ENCODE peak calls at places on chromosomes 1 and 21, in four cellular contexts. One of them, this sample, is unnamed.

GRCh38 chr1:30697977-30698376 is 25.4 kb downstream of the MATN1 start:
- DNase-seq in HEK293T: no peak
- DNase-seq in activated naive CD8-positive, alpha-beta T cell treated with anti-CD3 and anti-CD28 coated beads, Interleukin-2, amount 50 U/mL, for 24 hours: no peak
- DNase-seq in anterior cingulate cortex: no peak
- DNase-seq in this sample: no peak

GRCh38 chr21:39386194-39386593 is 37.3 kb upstream of the HMGN1 start:
- DNase-seq in HEK293T: no peak
- DNase-seq in activated naive CD8-positive, alpha-beta T cell treated with anti-CD3 and anti-CD28 coated beads, Interleukin-2, amount 50 U/mL, for 24 hours: no peak
- DNase-seq in anterior cingulate cortex: peak
- DNase-seq in this sample: peak

GRCh38 chr1:230251644-230252191 is 174.4 kb downstream of the PGBD5 start:
- DNase-seq in HEK293T: no peak
- DNase-seq in activated naive CD8-positive, alpha-beta T cell treated with anti-CD3 and anti-CD28 coated beads, Interleukin-2, amount 50 U/mL, for 24 hours: no peak
- DNase-seq in anterior cingulate cortex: no peak
- DNase-seq in this sample: no peak

GRCh38 chr1:234582186-234582585 is 27.8 kb downstream of the IRF2BP2 start:
- DNase-seq in HEK293T: no peak
- DNase-seq in activated naive CD8-positive, alpha-beta T cell treated with anti-CD3 and anti-CD28 coated beads, Interleukin-2, amount 50 U/mL, for 24 hours: no peak
- DNase-seq in anterior cingulate cortex: no peak
- DNase-seq in this sample: no peak

GRCh38 chr1:46150085-46150484 is 17.7 kb upstream of the PIK3R3 start:
- DNase-seq in HEK293T: no peak
- DNase-seq in activated naive CD8-positive, alpha-beta T cell treated with anti-CD3 and anti-CD28 coated beads, Interleukin-2, amount 50 U/mL, for 24 hours: no peak
- DNase-seq in anterior cingulate cortex: no peak
- DNase-seq in this sample: no peak

GRCh38 chr1:218705911-218706893 is 361.1 kb downstream of the TGFB2 start:
- DNase-seq in HEK293T: no peak
- DNase-seq in activated naive CD8-positive, alpha-beta T cell treated with anti-CD3 and anti-CD28 coated beads, Interleukin-2, amount 50 U/mL, for 24 hours: no peak
- DNase-seq in anterior cingulate cortex: no peak
- DNase-seq in this sample: no peak

GRCh38 chr1:47437518-47438320 is at the start of gene FOXD2:
- DNase-seq in HEK293T: peak
- DNase-seq in activated naive CD8-positive, alpha-beta T cell treated with anti-CD3 and anti-CD28 coated beads, Interleukin-2, amount 50 U/mL, for 24 hours: peak
- DNase-seq in anterior cingulate cortex: peak
- DNase-seq in this sample: peak

GRCh38 chr21:36945496-36946138 is 20.9 kb downstream of the HLCS start:
- DNase-seq in HEK293T: no peak
- DNase-seq in activated naive CD8-positive, alpha-beta T cell treated with anti-CD3 and anti-CD28 coated beads, Interleukin-2, amount 50 U/mL, for 24 hours: no peak
- DNase-seq in anterior cingulate cortex: no peak
- DNase-seq in this sample: no peak

GRCh38 chr1:80064524-80064923 is 1058.0 kb upstream of the ADGRL4 start:
- DNase-seq in HEK293T: no peak
- DNase-seq in activated naive CD8-positive, alpha-beta T cell treated with anti-CD3 and anti-CD28 coated beads, Interleukin-2, amount 50 U/mL, for 24 hours: no peak
- DNase-seq in anterior cingulate cortex: no peak
- DNase-seq in this sample: no peak

GRCh38 chr1:239909894-239910293 is 181.8 kb upstream of the FMN2 start:
- DNase-seq in HEK293T: no peak
- DNase-seq in activated naive CD8-positive, alpha-beta T cell treated with anti-CD3 and anti-CD28 coated beads, Interleukin-2, amount 50 U/mL, for 24 hours: no peak
- DNase-seq in anterior cingulate cortex: no peak
- DNase-seq in this sample: no peak

GRCh38 chr1:44924835-44925464 is 61.4 kb downstream of the EIF2B3 start:
- DNase-seq in HEK293T: no peak
- DNase-seq in activated naive CD8-positive, alpha-beta T cell treated with anti-CD3 and anti-CD28 coated beads, Interleukin-2, amount 50 U/mL, for 24 hours: no peak
- DNase-seq in anterior cingulate cortex: no peak
- DNase-seq in this sample: no peak

GRCh38 chr1:77407738-77408375 is 126.0 kb downstream of the AK5 start:
- DNase-seq in HEK293T: no peak
- DNase-seq in activated naive CD8-positive, alpha-beta T cell treated with anti-CD3 and anti-CD28 coated beads, Interleukin-2, amount 50 U/mL, for 24 hours: no peak
- DNase-seq in anterior cingulate cortex: no peak
- DNase-seq in this sample: no peak

GRCh38 chr1:29683472-29683871 is 447.1 kb downstream of the PTPRU start:
- DNase-seq in HEK293T: no peak
- DNase-seq in activated naive CD8-positive, alpha-beta T cell treated with anti-CD3 and anti-CD28 coated beads, Interleukin-2, amount 50 U/mL, for 24 hours: no peak
- DNase-seq in anterior cingulate cortex: no peak
- DNase-seq in this sample: no peak

GRCh38 chr1:169891539-169891885 is 2.2 kb downstream of the SCYL3 start:
- DNase-seq in HEK293T: no peak
- DNase-seq in activated naive CD8-positive, alpha-beta T cell treated with anti-CD3 and anti-CD28 coated beads, Interleukin-2, amount 50 U/mL, for 24 hours: no peak
- DNase-seq in anterior cingulate cortex: no peak
- DNase-seq in this sample: no peak

GRCh38 chr1:207888647-207889046 is 22.3 kb downstream of the CD34 start:
- DNase-seq in HEK293T: no peak
- DNase-seq in activated naive CD8-positive, alpha-beta T cell treated with anti-CD3 and anti-CD28 coated beads, Interleukin-2, amount 50 U/mL, for 24 hours: no peak
- DNase-seq in anterior cingulate cortex: no peak
- DNase-seq in this sample: no peak

GRCh38 chr1:41003640-41004220 is 17.8 kb downstream of the SLFNL1 start:
- DNase-seq in HEK293T: peak
- DNase-seq in activated naive CD8-positive, alpha-beta T cell treated with anti-CD3 and anti-CD28 coated beads, Interleukin-2, amount 50 U/mL, for 24 hours: peak
- DNase-seq in anterior cingulate cortex: peak
- DNase-seq in this sample: no peak

GRCh38 chr1:117821782-117822447 is 107.5 kb downstream of the GDAP2 start:
- DNase-seq in HEK293T: no peak
- DNase-seq in activated naive CD8-positive, alpha-beta T cell treated with anti-CD3 and anti-CD28 coated beads, Interleukin-2, amount 50 U/mL, for 24 hours: no peak
- DNase-seq in anterior cingulate cortex: no peak
- DNase-seq in this sample: no peak

This sample was measured in NCI-H1092.